ENCODE peak calls at places on chromosomes 2 and 18, in nine cellular contexts. M, B, J, F, T, L, S, X and V are unnamed samples.

GRCh38 chr2:23414876-23415275 is 29.9 kb downstream of the KLHL29 start:
- DNase-seq in M (no peak), B (no peak), J (peak), F (no peak), T (no peak), L (no peak), S (peak), X (no peak), V (no peak)

GRCh38 chr2:217951091-217951490 is 51.7 kb downstream of the TNS1 start:
- DNase-seq in M (no peak), B (no peak), J (no peak), F (no peak), T (no peak), L (no peak), S (no peak), X (no peak), V (no peak)

GRCh38 chr2:112776113-112776512 is 8.2 kb downstream of the IL1A start:
- DNase-seq in M (no peak), B (no peak), J (no peak), F (no peak), T (no peak), L (no peak), S (no peak), X (no peak), V (no peak)

GRCh38 chr2:95328386-95329125 is 31.4 kb downstream of the KCNIP3 start:
- DNase-seq in M (no peak), B (no peak), J (no peak), F (no peak), T (no peak), L (no peak), S (no peak), X (no peak), V (no peak)

GRCh38 chr2:127094509-127095366 is 12.2 kb downstream of the BIN1 start:
- DNase-seq in M (peak), B (peak), J (peak), F (no peak), T (no peak), L (no peak), S (no peak), X (no peak), V (no peak)

GRCh38 chr18:10140461-10140911 is 226.7 kb downstream of the VAPA start:
- DNase-seq in M (no peak), B (no peak), J (no peak), F (no peak), T (no peak), L (no peak), S (no peak), X (no peak), V (no peak)

GRCh38 chr2:178882666-178883440 is 75.6 kb upstream of the TTN start:
- DNase-seq in M (no peak), B (peak), J (no peak), F (no peak), T (no peak), L (no peak), S (peak), X (no peak), V (no peak)

GRCh38 chr18:79221136-79221535 is 151.9 kb downstream of the ATP9B start:
- DNase-seq in M (no peak), B (no peak), J (no peak), F (no peak), T (no peak), L (no peak), S (no peak), X (no peak), V (no peak)

GRCh38 chr2:186560254-186560653 is 29.6 kb upstream of the ITGAV start:
- DNase-seq in M (no peak), B (no peak), J (no peak), F (no peak), T (no peak), L (no peak), S (no peak), X (no peak), V (no peak)

GRCh38 chr2:102703748-102704147 is 58.1 kb upstream of the TMEM182 start:
- DNase-seq in M (no peak), B (no peak), J (no peak), F (peak), T (peak), L (no peak), S (peak), X (no peak), V (no peak)

GRCh38 chr2:72916743-72917137 is 579 bp upstream of the EMX1 start:
- DNase-seq in M (peak), B (no peak), J (peak), F (no peak), T (no peak), L (peak), S (no peak), X (no peak), V (no peak)

GRCh38 chr2:136022747-136023146 is 37.3 kb upstream of the DARS1 start:
- DNase-seq in M (no peak), B (no peak), J (no peak), F (no peak), T (no peak), L (no peak), S (no peak), X (no peak), V (no peak)

GRCh38 chr18:22683196-22683676 is 249.9 kb upstream of the RBBP8 start:
- DNase-seq in M (no peak), B (no peak), J (no peak), F (no peak), T (no peak), L (no peak), S (no peak), X (no peak), V (no peak)

GRCh38 chr2:58135861-58136260 is 89.3 kb downstream of the VRK2 start:
- DNase-seq in M (no peak), B (no peak), J (no peak), F (no peak), T (no peak), L (no peak), S (no peak), X (no peak), V (no peak)

GRCh38 chr2:227154976-227155375 is 9.0 kb downstream of the COL4A4 start:
- DNase-seq in M (no peak), B (no peak), J (no peak), F (no peak), T (no peak), L (no peak), S (no peak), X (no peak), V (no peak)

GRCh38 chr18:68623342-68623741 is 91.6 kb downstream of the TMX3 start:
- DNase-seq in M (peak), B (peak), J (peak), F (peak), T (peak), L (peak), S (peak), X (no peak), V (no peak)

GRCh38 chr2:211354481-211354880 is 798.1 kb downstream of the CPS1 start:
- DNase-seq in M (no peak), B (no peak), J (no peak), F (no peak), T (no peak), L (no peak), S (no peak), X (no peak), V (no peak)

GRCh38 chr2:128603411-128603924 is 284.8 kb upstream of the HS6ST1 start:
- DNase-seq in M (no peak), B (no peak), J (no peak), F (no peak), T (no peak), L (no peak), S (no peak), X (no peak), V (no peak)

GRCh38 chr2:12717191-12717987 is 653 bp downstream of the TRIB2 start:
- DNase-seq in M (peak), B (no peak), J (peak), F (peak), T (peak), L (peak), S (peak), X (peak), V (no peak)

GRCh38 chr2:120348134-120349103 is 2.5 kb downstream of the INHBB start:
- DNase-seq in M (no peak), B (no peak), J (no peak), F (no peak), T (no peak), L (no peak), S (no peak), X (no peak), V (no peak)

GRCh38 chr2:24237313-24237712 is 62.5 kb downstream of the FAM228A start:
- DNase-seq in M (no peak), B (no peak), J (no peak), F (no peak), T (peak), L (no peak), S (no peak), X (no peak), V (no peak)

GRCh38 chr2:70482401-70482800 is 71.2 kb downstream of the TGFA start:
- DNase-seq in M (no peak), B (no peak), J (no peak), F (no peak), T (no peak), L (no peak), S (no peak), X (no peak), V (no peak)

GRCh38 chr2:148096012-148096411 is 75.1 kb downstream of the MBD5 start:
- DNase-seq in M (no peak), B (no peak), J (no peak), F (no peak), T (no peak), L (no peak), S (no peak), X (no peak), V (no peak)

GRCh38 chr2:34570266-34570872 is 971.3 kb upstream of the FAM98A start:
- DNase-seq in M (peak), B (no peak), J (peak), F (no peak), T (peak), L (no peak), S (peak), X (no peak), V (no peak)

GRCh38 chr18:36095936-36096519 is 28.7 kb upstream of the RPRD1A start:
- DNase-seq in M (no peak), B (peak), J (no peak), F (peak), T (peak), L (no peak), S (peak), X (no peak), V (no peak)

GRCh38 chr2:66495788-66496640 is 61.1 kb downstream of the MEIS1 start:
- DNase-seq in M (peak), B (peak), J (peak), F (no peak), T (no peak), L (no peak), S (peak), X (no peak), V (no peak)

GRCh38 chr2:70934981-70935380 is 719 bp upstream of the ATP6V1B1 start:
- DNase-seq in M (no peak), B (no peak), J (no peak), F (no peak), T (no peak), L (peak), S (no peak), X (no peak), V (no peak)

GRCh38 chr2:12982149-12982584 is 265.4 kb downstream of the TRIB2 start:
- DNase-seq in M (no peak), B (no peak), J (no peak), F (no peak), T (no peak), L (no peak), S (no peak), X (no peak), V (no peak)

GRCh38 chr2:11669454-11670291 is at the start of gene NTSR2:
- DNase-seq in M (peak), B (no peak), J (peak), F (no peak), T (no peak), L (peak), S (no peak), X (no peak), V (no peak)

GRCh38 chr18:48749768-48750167 is 201.0 kb downstream of the SMAD7 start:
- DNase-seq in M (no peak), B (no peak), J (no peak), F (no peak), T (no peak), L (no peak), S (no peak), X (no peak), V (no peak)

GRCh38 chr2:119786312-119786711 is 26.6 kb downstream of the PTPN4 start:
- DNase-seq in M (no peak), B (no peak), J (no peak), F (no peak), T (no peak), L (no peak), S (no peak), X (no peak), V (no peak)

GRCh38 chr2:18900691-18901113 is 311.3 kb upstream of the NT5C1B start:
- DNase-seq in M (no peak), B (no peak), J (no peak), F (no peak), T (no peak), L (no peak), S (no peak), X (no peak), V (no peak)

GRCh38 chr2:217433522-217433921 is 569.3 kb downstream of the TNS1 start:
- DNase-seq in M (peak), B (no peak), J (peak), F (no peak), T (no peak), L (no peak), S (no peak), X (no peak), V (no peak)

GRCh38 chr2:24214880-24215279 is 40.0 kb downstream of the FAM228A start:
- DNase-seq in M (no peak), B (no peak), J (no peak), F (no peak), T (peak), L (peak), S (no peak), X (no peak), V (no peak)

GRCh38 chr2:33791625-33792024 is 192.5 kb upstream of the FAM98A start:
- DNase-seq in M (no peak), B (no peak), J (no peak), F (no peak), T (no peak), L (no peak), S (no peak), X (no peak), V (no peak)

GRCh38 chr2:95575857-95576256 is 15.9 kb upstream of the TRIM43 start:
- DNase-seq in M (no peak), B (no peak), J (no peak), F (no peak), T (no peak), L (no peak), S (no peak), X (no peak), V (no peak)

GRCh38 chr2:85199692-85200091 is 66.5 kb downstream of the TCF7L1 start:
- DNase-seq in M (no peak), B (no peak), J (no peak), F (no peak), T (no peak), L (no peak), S (no peak), X (no peak), V (no peak)

GRCh38 chr18:45839415-45840395 is 14.2 kb downstream of the SIGLEC15 start:
- DNase-seq in M (no peak), B (no peak), J (peak), F (peak), T (no peak), L (peak), S (peak), X (no peak), V (no peak)